ENCODE peak calls at places on chromosomes 5 and 9, in nine cellular contexts. One of them, this sample, is unnamed.

GRCh38 chr5:55816342-55816741 is 34.8 kb upstream of the IL31RA start:
- DNase-seq in nephron progenitor cell: no peak
- DNase-seq in activated CD4-positive, alpha-beta memory T cell treated with anti-CD3 and anti-CD28 coated beads, Interleukin-2, amount 10 ng/mL, durations not matched to agents 7 days and 5 days: no peak
- DNase-seq in NCI-H2081: no peak
- DNase-seq in M059J: peak
- DNase-seq in SW480: peak
- DNase-seq in T-helper 2 cell: no peak
- DNase-seq in T-helper 1 cell: no peak
- DNase-seq in amniotic epithelial cell: peak
- DNase-seq in this sample: no peak

GRCh38 chr5:157072508-157072907 is 13.6 kb upstream of the HAVCR1 start:
- DNase-seq in T-helper 2 cell: no peak
- DNase-seq in NCI-H2081: no peak
- DNase-seq in SW480: peak
- DNase-seq in T-helper 1 cell: no peak
- DNase-seq in activated CD4-positive, alpha-beta memory T cell treated with anti-CD3 and anti-CD28 coated beads, Interleukin-2, amount 10 ng/mL, durations not matched to agents 7 days and 5 days: peak
- DNase-seq in amniotic epithelial cell: no peak
- DNase-seq in nephron progenitor cell: no peak
- DNase-seq in M059J: peak
- DNase-seq in this sample: no peak

GRCh38 chr5:56735845-56736641 is 79.3 kb upstream of the MAP3K1 start:
- DNase-seq in M059J: no peak
- DNase-seq in T-helper 2 cell: no peak
- DNase-seq in T-helper 1 cell: no peak
- DNase-seq in activated CD4-positive, alpha-beta memory T cell treated with anti-CD3 and anti-CD28 coated beads, Interleukin-2, amount 10 ng/mL, durations not matched to agents 7 days and 5 days: peak
- DNase-seq in NCI-H2081: no peak
- DNase-seq in SW480: no peak
- DNase-seq in nephron progenitor cell: no peak
- DNase-seq in amniotic epithelial cell: no peak
- DNase-seq in this sample: no peak

GRCh38 chr9:92158097-92158601 is 42.9 kb upstream of the SPTLC1 start:
- DNase-seq in M059J: peak
- DNase-seq in T-helper 2 cell: no peak
- DNase-seq in nephron progenitor cell: no peak
- DNase-seq in T-helper 1 cell: no peak
- DNase-seq in activated CD4-positive, alpha-beta memory T cell treated with anti-CD3 and anti-CD28 coated beads, Interleukin-2, amount 10 ng/mL, durations not matched to agents 7 days and 5 days: no peak
- DNase-seq in amniotic epithelial cell: no peak
- DNase-seq in SW480: no peak
- DNase-seq in NCI-H2081: no peak
- DNase-seq in this sample: no peak

GRCh38 chr5:137342764-137343163 is 156.4 kb downstream of the SPOCK1 start:
- DNase-seq in amniotic epithelial cell: no peak
- DNase-seq in NCI-H2081: no peak
- DNase-seq in SW480: peak
- DNase-seq in nephron progenitor cell: no peak
- DNase-seq in M059J: peak
- DNase-seq in T-helper 1 cell: no peak
- DNase-seq in activated CD4-positive, alpha-beta memory T cell treated with anti-CD3 and anti-CD28 coated beads, Interleukin-2, amount 10 ng/mL, durations not matched to agents 7 days and 5 days: no peak
- DNase-seq in T-helper 2 cell: no peak
- DNase-seq in this sample: no peak

GRCh38 chr9:35729700-35730485 is 2.1 kb downstream of the TLN1 start:
- DNase-seq in T-helper 1 cell: no peak
- DNase-seq in T-helper 2 cell: no peak
- DNase-seq in activated CD4-positive, alpha-beta memory T cell treated with anti-CD3 and anti-CD28 coated beads, Interleukin-2, amount 10 ng/mL, durations not matched to agents 7 days and 5 days: peak
- DNase-seq in amniotic epithelial cell: peak
- DNase-seq in M059J: peak
- DNase-seq in nephron progenitor cell: no peak
- DNase-seq in SW480: peak
- DNase-seq in NCI-H2081: peak
- DNase-seq in this sample: peak

GRCh38 chr5:127840809-127841208 is 137.6 kb downstream of the CCDC192 start:
- DNase-seq in M059J: no peak
- DNase-seq in SW480: no peak
- DNase-seq in amniotic epithelial cell: no peak
- DNase-seq in nephron progenitor cell: no peak
- DNase-seq in T-helper 1 cell: no peak
- DNase-seq in activated CD4-positive, alpha-beta memory T cell treated with anti-CD3 and anti-CD28 coated beads, Interleukin-2, amount 10 ng/mL, durations not matched to agents 7 days and 5 days: no peak
- DNase-seq in NCI-H2081: no peak
- DNase-seq in T-helper 2 cell: no peak
- DNase-seq in this sample: no peak

GRCh38 chr5:135141303-135142268 is 107.6 kb upstream of the PITX1 start:
- DNase-seq in T-helper 1 cell: no peak
- DNase-seq in T-helper 2 cell: no peak
- DNase-seq in activated CD4-positive, alpha-beta memory T cell treated with anti-CD3 and anti-CD28 coated beads, Interleukin-2, amount 10 ng/mL, durations not matched to agents 7 days and 5 days: no peak
- DNase-seq in SW480: peak
- DNase-seq in M059J: peak
- DNase-seq in nephron progenitor cell: no peak
- DNase-seq in NCI-H2081: no peak
- DNase-seq in amniotic epithelial cell: peak
- DNase-seq in this sample: no peak

GRCh38 chr5:141743652-141744333 is 61.8 kb upstream of the ARAP3 start:
- DNase-seq in T-helper 2 cell: no peak
- DNase-seq in T-helper 1 cell: no peak
- DNase-seq in nephron progenitor cell: no peak
- DNase-seq in NCI-H2081: peak
- DNase-seq in SW480: peak
- DNase-seq in M059J: no peak
- DNase-seq in amniotic epithelial cell: no peak
- DNase-seq in activated CD4-positive, alpha-beta memory T cell treated with anti-CD3 and anti-CD28 coated beads, Interleukin-2, amount 10 ng/mL, durations not matched to agents 7 days and 5 days: no peak
- DNase-seq in this sample: no peak

GRCh38 chr5:107736608-107737007 is 65.9 kb upstream of the EFNA5 start:
- DNase-seq in nephron progenitor cell: no peak
- DNase-seq in T-helper 2 cell: no peak
- DNase-seq in amniotic epithelial cell: peak
- DNase-seq in M059J: no peak
- DNase-seq in activated CD4-positive, alpha-beta memory T cell treated with anti-CD3 and anti-CD28 coated beads, Interleukin-2, amount 10 ng/mL, durations not matched to agents 7 days and 5 days: no peak
- DNase-seq in SW480: no peak
- DNase-seq in NCI-H2081: no peak
- DNase-seq in T-helper 1 cell: no peak
- DNase-seq in this sample: no peak

GRCh38 chr9:86321373-86321772 is 32.8 kb downstream of the TUT7 start:
- DNase-seq in T-helper 1 cell: no peak
- DNase-seq in activated CD4-positive, alpha-beta memory T cell treated with anti-CD3 and anti-CD28 coated beads, Interleukin-2, amount 10 ng/mL, durations not matched to agents 7 days and 5 days: no peak
- DNase-seq in amniotic epithelial cell: peak
- DNase-seq in T-helper 2 cell: no peak
- DNase-seq in SW480: no peak
- DNase-seq in NCI-H2081: no peak
- DNase-seq in M059J: peak
- DNase-seq in nephron progenitor cell: no peak
- DNase-seq in this sample: no peak

GRCh38 chr5:53749611-53750010 is 189.2 kb downstream of the NDUFS4 start:
- DNase-seq in nephron progenitor cell: no peak
- DNase-seq in amniotic epithelial cell: no peak
- DNase-seq in M059J: no peak
- DNase-seq in activated CD4-positive, alpha-beta memory T cell treated with anti-CD3 and anti-CD28 coated beads, Interleukin-2, amount 10 ng/mL, durations not matched to agents 7 days and 5 days: no peak
- DNase-seq in SW480: no peak
- DNase-seq in T-helper 1 cell: no peak
- DNase-seq in T-helper 2 cell: no peak
- DNase-seq in NCI-H2081: no peak
- DNase-seq in this sample: no peak

GRCh38 chr5:103511554-103511885 is 51.1 kb downstream of the NUDT12 start:
- DNase-seq in nephron progenitor cell: no peak
- DNase-seq in activated CD4-positive, alpha-beta memory T cell treated with anti-CD3 and anti-CD28 coated beads, Interleukin-2, amount 10 ng/mL, durations not matched to agents 7 days and 5 days: no peak
- DNase-seq in amniotic epithelial cell: no peak
- DNase-seq in T-helper 2 cell: no peak
- DNase-seq in T-helper 1 cell: no peak
- DNase-seq in NCI-H2081: no peak
- DNase-seq in M059J: peak
- DNase-seq in SW480: no peak
- DNase-seq in this sample: no peak

GRCh38 chr5:181281984-181282316 is 21.0 kb upstream of the TRIM52 start:
- DNase-seq in nephron progenitor cell: no peak
- DNase-seq in amniotic epithelial cell: no peak
- DNase-seq in NCI-H2081: no peak
- DNase-seq in T-helper 1 cell: no peak
- DNase-seq in SW480: no peak
- DNase-seq in M059J: no peak
- DNase-seq in activated CD4-positive, alpha-beta memory T cell treated with anti-CD3 and anti-CD28 coated beads, Interleukin-2, amount 10 ng/mL, durations not matched to agents 7 days and 5 days: no peak
- DNase-seq in T-helper 2 cell: no peak
- DNase-seq in this sample: no peak

GRCh38 chr5:146425023-146425422 is 22.1 kb upstream of the TCERG1 start:
- DNase-seq in amniotic epithelial cell: no peak
- DNase-seq in SW480: no peak
- DNase-seq in M059J: no peak
- DNase-seq in nephron progenitor cell: no peak
- DNase-seq in NCI-H2081: no peak
- DNase-seq in activated CD4-positive, alpha-beta memory T cell treated with anti-CD3 and anti-CD28 coated beads, Interleukin-2, amount 10 ng/mL, durations not matched to agents 7 days and 5 days: no peak
- DNase-seq in T-helper 2 cell: no peak
- DNase-seq in T-helper 1 cell: no peak
- DNase-seq in this sample: no peak

GRCh38 chr5:156681276-156681675 is 168.8 kb upstream of the PPP1R2B start:
- DNase-seq in NCI-H2081: no peak
- DNase-seq in M059J: no peak
- DNase-seq in T-helper 1 cell: no peak
- DNase-seq in activated CD4-positive, alpha-beta memory T cell treated with anti-CD3 and anti-CD28 coated beads, Interleukin-2, amount 10 ng/mL, durations not matched to agents 7 days and 5 days: no peak
- DNase-seq in SW480: no peak
- DNase-seq in amniotic epithelial cell: no peak
- DNase-seq in T-helper 2 cell: no peak
- DNase-seq in nephron progenitor cell: no peak
- DNase-seq in this sample: no peak

GRCh38 chr9:86975571-86975970 is 28.3 kb upstream of the GAS1 start:
- DNase-seq in M059J: no peak
- DNase-seq in nephron progenitor cell: no peak
- DNase-seq in T-helper 1 cell: no peak
- DNase-seq in SW480: no peak
- DNase-seq in NCI-H2081: no peak
- DNase-seq in activated CD4-positive, alpha-beta memory T cell treated with anti-CD3 and anti-CD28 coated beads, Interleukin-2, amount 10 ng/mL, durations not matched to agents 7 days and 5 days: no peak
- DNase-seq in amniotic epithelial cell: peak
- DNase-seq in T-helper 2 cell: no peak
- DNase-seq in this sample: no peak

GRCh38 chr9:128098936-128099931 is 28.3 kb downstream of the PTGES2 start:
- DNase-seq in amniotic epithelial cell: no peak
- DNase-seq in M059J: no peak
- DNase-seq in T-helper 2 cell: no peak
- DNase-seq in activated CD4-positive, alpha-beta memory T cell treated with anti-CD3 and anti-CD28 coated beads, Interleukin-2, amount 10 ng/mL, durations not matched to agents 7 days and 5 days: no peak
- DNase-seq in SW480: peak
- DNase-seq in nephron progenitor cell: no peak
- DNase-seq in T-helper 1 cell: no peak
- DNase-seq in NCI-H2081: no peak
- DNase-seq in this sample: peak

GRCh38 chr5:96324708-96325107 is 108.3 kb downstream of the PCSK1 start:
- DNase-seq in activated CD4-positive, alpha-beta memory T cell treated with anti-CD3 and anti-CD28 coated beads, Interleukin-2, amount 10 ng/mL, durations not matched to agents 7 days and 5 days: no peak
- DNase-seq in T-helper 2 cell: no peak
- DNase-seq in M059J: peak
- DNase-seq in NCI-H2081: no peak
- DNase-seq in nephron progenitor cell: no peak
- DNase-seq in amniotic epithelial cell: peak
- DNase-seq in T-helper 1 cell: no peak
- DNase-seq in SW480: peak
- DNase-seq in this sample: no peak

GRCh38 chr5:31707294-31707693 is 68.4 kb downstream of the PDZD2 start:
- DNase-seq in M059J: no peak
- DNase-seq in T-helper 2 cell: no peak
- DNase-seq in activated CD4-positive, alpha-beta memory T cell treated with anti-CD3 and anti-CD28 coated beads, Interleukin-2, amount 10 ng/mL, durations not matched to agents 7 days and 5 days: no peak
- DNase-seq in SW480: no peak
- DNase-seq in amniotic epithelial cell: no peak
- DNase-seq in T-helper 1 cell: no peak
- DNase-seq in NCI-H2081: no peak
- DNase-seq in nephron progenitor cell: no peak
- DNase-seq in this sample: peak

GRCh38 chr5:6745706-6746217 is 32.5 kb downstream of the TENT4A start:
- DNase-seq in nephron progenitor cell: no peak
- DNase-seq in SW480: peak
- DNase-seq in NCI-H2081: peak
- DNase-seq in M059J: peak
- DNase-seq in T-helper 2 cell: no peak
- DNase-seq in amniotic epithelial cell: peak
- DNase-seq in T-helper 1 cell: no peak
- DNase-seq in activated CD4-positive, alpha-beta memory T cell treated with anti-CD3 and anti-CD28 coated beads, Interleukin-2, amount 10 ng/mL, durations not matched to agents 7 days and 5 days: no peak
- DNase-seq in this sample: no peak

GRCh38 chr5:171907731-171908343 is 98.6 kb downstream of the FBXW11 start:
- DNase-seq in activated CD4-positive, alpha-beta memory T cell treated with anti-CD3 and anti-CD28 coated beads, Interleukin-2, amount 10 ng/mL, durations not matched to agents 7 days and 5 days: peak
- DNase-seq in SW480: peak
- DNase-seq in T-helper 2 cell: no peak
- DNase-seq in nephron progenitor cell: peak
- DNase-seq in M059J: peak
- DNase-seq in amniotic epithelial cell: peak
- DNase-seq in NCI-H2081: peak
- DNase-seq in T-helper 1 cell: peak
- DNase-seq in this sample: peak

GRCh38 chr5:159258361-159258760 is 4.7 kb upstream of the UBLCP1 start:
- DNase-seq in SW480: no peak
- DNase-seq in T-helper 1 cell: no peak
- DNase-seq in nephron progenitor cell: no peak
- DNase-seq in T-helper 2 cell: no peak
- DNase-seq in activated CD4-positive, alpha-beta memory T cell treated with anti-CD3 and anti-CD28 coated beads, Interleukin-2, amount 10 ng/mL, durations not matched to agents 7 days and 5 days: no peak
- DNase-seq in NCI-H2081: no peak
- DNase-seq in M059J: no peak
- DNase-seq in amniotic epithelial cell: no peak
- DNase-seq in this sample: no peak

GRCh38 chr9:89564257-89564878 is 40.4 kb upstream of the GADD45G start:
- DNase-seq in NCI-H2081: no peak
- DNase-seq in nephron progenitor cell: no peak
- DNase-seq in SW480: peak
- DNase-seq in activated CD4-positive, alpha-beta memory T cell treated with anti-CD3 and anti-CD28 coated beads, Interleukin-2, amount 10 ng/mL, durations not matched to agents 7 days and 5 days: no peak
- DNase-seq in T-helper 1 cell: no peak
- DNase-seq in T-helper 2 cell: no peak
- DNase-seq in M059J: peak
- DNase-seq in amniotic epithelial cell: peak
- DNase-seq in this sample: no peak

GRCh38 chr9:32500768-32501167 is 25.2 kb downstream of the RIGI start:
- DNase-seq in M059J: peak
- DNase-seq in SW480: no peak
- DNase-seq in T-helper 2 cell: no peak
- DNase-seq in T-helper 1 cell: no peak
- DNase-seq in activated CD4-positive, alpha-beta memory T cell treated with anti-CD3 and anti-CD28 coated beads, Interleukin-2, amount 10 ng/mL, durations not matched to agents 7 days and 5 days: no peak
- DNase-seq in nephron progenitor cell: no peak
- DNase-seq in NCI-H2081: no peak
- DNase-seq in amniotic epithelial cell: peak
- DNase-seq in this sample: no peak

GRCh38 chr9:131601683-131602181 is 56.4 kb downstream of the PRRT1B start:
- DNase-seq in T-helper 2 cell: no peak
- DNase-seq in SW480: no peak
- DNase-seq in M059J: no peak
- DNase-seq in amniotic epithelial cell: no peak
- DNase-seq in nephron progenitor cell: no peak
- DNase-seq in NCI-H2081: no peak
- DNase-seq in activated CD4-positive, alpha-beta memory T cell treated with anti-CD3 and anti-CD28 coated beads, Interleukin-2, amount 10 ng/mL, durations not matched to agents 7 days and 5 days: no peak
- DNase-seq in T-helper 1 cell: no peak
- DNase-seq in this sample: no peak

GRCh38 chr9:100111235-100111634 is 12.2 kb downstream of the INVS start:
- DNase-seq in activated CD4-positive, alpha-beta memory T cell treated with anti-CD3 and anti-CD28 coated beads, Interleukin-2, amount 10 ng/mL, durations not matched to agents 7 days and 5 days: no peak
- DNase-seq in T-helper 1 cell: no peak
- DNase-seq in nephron progenitor cell: no peak
- DNase-seq in T-helper 2 cell: no peak
- DNase-seq in SW480: no peak
- DNase-seq in M059J: peak
- DNase-seq in NCI-H2081: peak
- DNase-seq in amniotic epithelial cell: peak
- DNase-seq in this sample: peak

GRCh38 chr9:7169717-7170348 is 412.1 kb downstream of the KDM4C start:
- DNase-seq in T-helper 1 cell: no peak
- DNase-seq in T-helper 2 cell: no peak
- DNase-seq in activated CD4-positive, alpha-beta memory T cell treated with anti-CD3 and anti-CD28 coated beads, Interleukin-2, amount 10 ng/mL, durations not matched to agents 7 days and 5 days: no peak
- DNase-seq in amniotic epithelial cell: no peak
- DNase-seq in M059J: no peak
- DNase-seq in SW480: no peak
- DNase-seq in NCI-H2081: no peak
- DNase-seq in nephron progenitor cell: no peak
- DNase-seq in this sample: no peak

GRCh38 chr5:32949571-32949970 is 238.4 kb downstream of the NPR3 start:
- DNase-seq in T-helper 1 cell: no peak
- DNase-seq in M059J: peak
- DNase-seq in NCI-H2081: no peak
- DNase-seq in activated CD4-positive, alpha-beta memory T cell treated with anti-CD3 and anti-CD28 coated beads, Interleukin-2, amount 10 ng/mL, durations not matched to agents 7 days and 5 days: no peak
- DNase-seq in T-helper 2 cell: no peak
- DNase-seq in nephron progenitor cell: no peak
- DNase-seq in SW480: no peak
- DNase-seq in amniotic epithelial cell: no peak
- DNase-seq in this sample: no peak

GRCh38 chr5:159695741-159696294 is 220.5 kb upstream of the ADRA1B start:
- DNase-seq in M059J: no peak
- DNase-seq in SW480: no peak
- DNase-seq in nephron progenitor cell: no peak
- DNase-seq in T-helper 2 cell: no peak
- DNase-seq in T-helper 1 cell: no peak
- DNase-seq in NCI-H2081: no peak
- DNase-seq in amniotic epithelial cell: no peak
- DNase-seq in activated CD4-positive, alpha-beta memory T cell treated with anti-CD3 and anti-CD28 coated beads, Interleukin-2, amount 10 ng/mL, durations not matched to agents 7 days and 5 days: no peak
- DNase-seq in this sample: no peak

GRCh38 chr9:77403244-77403643 is 225.9 kb downstream of the VPS13A start:
- DNase-seq in NCI-H2081: no peak
- DNase-seq in M059J: no peak
- DNase-seq in T-helper 2 cell: no peak
- DNase-seq in amniotic epithelial cell: peak
- DNase-seq in activated CD4-positive, alpha-beta memory T cell treated with anti-CD3 and anti-CD28 coated beads, Interleukin-2, amount 10 ng/mL, durations not matched to agents 7 days and 5 days: no peak
- DNase-seq in nephron progenitor cell: no peak
- DNase-seq in SW480: no peak
- DNase-seq in T-helper 1 cell: no peak
- DNase-seq in this sample: no peak

This sample was measured in Peyer's patch.